ENCODE peak calls at places on chromosomes 13 and 19, in seven cellular contexts. V is Peyer's patch, P is astrocyte of the cerebellum, L is fibroblast of villous mesenchyme, D is AG09309, E is ovary, C is Panc1. O is an unnamed sample.

GRCh38 chr13:114140131-114140908 is 7.9 kb upstream of the RASA3 start:
- DNase-seq in V (peak), P (no peak), L (no peak), D (no peak), E (no peak), C (no peak), O (no peak)

GRCh38 chr13:25114220-25114619 is 18.3 kb downstream of the PABPC3 start:
- DNase-seq in V (peak), P (peak), L (peak), D (peak), E (no peak), C (peak), O (peak)

GRCh38 chr13:20414475-20415287 is 111.0 kb downstream of the CRYL1 start:
- DNase-seq in V (no peak), P (no peak), L (no peak), D (no peak), E (no peak), C (no peak), O (no peak)

GRCh38 chr13:72599148-72599743 is 128.2 kb downstream of the MZT1 start:
- DNase-seq in V (no peak), P (no peak), L (no peak), D (no peak), E (no peak), C (no peak), O (no peak)

GRCh38 chr13:72782717-72783116 is 784 bp downstream of the PIBF1 start:
- DNase-seq in V (no peak), P (no peak), L (peak), D (no peak), E (no peak), C (no peak), O (no peak)

GRCh38 chr13:27088619-27089018 is 83.0 kb downstream of the USP12 start:
- DNase-seq in V (no peak), P (no peak), L (no peak), D (no peak), E (no peak), C (no peak), O (no peak)

GRCh38 chr19:48714759-48715261 is 4.7 kb downstream of the MAMSTR start:
- DNase-seq in V (peak), P (no peak), L (no peak), D (no peak), E (no peak), C (no peak), O (no peak)

GRCh38 chr19:46490774-46491173 is 4.9 kb downstream of the PNMA8B start:
- DNase-seq in V (no peak), P (no peak), L (no peak), D (no peak), E (no peak), C (no peak), O (no peak)

GRCh38 chr19:49786432-49786831 is 19.6 kb downstream of the AP2A1 start:
- DNase-seq in V (no peak), P (no peak), L (peak), D (peak), E (no peak), C (no peak), O (no peak)

GRCh38 chr19:40147693-40148347 is 43.4 kb upstream of the MAP3K10 start:
- DNase-seq in V (no peak), P (peak), L (peak), D (peak), E (no peak), C (peak), O (peak)

GRCh38 chr19:37594064-37594981 is at the start of the genes ZNF540 and ZNF571:
- DNase-seq in V (peak), P (peak), L (peak), D (peak), E (peak), C (peak), O (peak)

GRCh38 chr19:52442179-52442578 is 11.2 kb upstream of the ZNF578 start:
- DNase-seq in V (no peak), P (no peak), L (no peak), D (no peak), E (no peak), C (no peak), O (no peak)

GRCh38 chr19:32945260-32945659 is 26.5 kb downstream of the CEP89 start:
- DNase-seq in V (no peak), P (no peak), L (no peak), D (no peak), E (no peak), C (no peak), O (no peak)

GRCh38 chr19:6963937-6964336 is 57.3 kb downstream of the MBD3L2B start:
- DNase-seq in V (no peak), P (no peak), L (no peak), D (no peak), E (no peak), C (no peak), O (no peak)

GRCh38 chr13:82758056-82758455 is 1124.2 kb downstream of the SLITRK1 start:
- DNase-seq in V (no peak), P (no peak), L (no peak), D (no peak), E (no peak), C (no peak), O (no peak)

GRCh38 chr19:40165362-40165937 is 25.8 kb upstream of the MAP3K10 start:
- DNase-seq in V (peak), P (no peak), L (peak), D (no peak), E (no peak), C (peak), O (no peak)

GRCh38 chr13:28138012-28138755 is at the start of gene PAN3:
- DNase-seq in V (peak), P (peak), L (peak), D (peak), E (peak), C (peak), O (peak)

GRCh38 chr19:10719466-10719961 is 1.6 kb downstream of the DNM2 start:
- DNase-seq in V (peak), P (no peak), L (no peak), D (no peak), E (no peak), C (no peak), O (no peak)

GRCh38 chr19:18562086-18562485 is 4.4 kb downstream of the KXD1 start:
- DNase-seq in V (no peak), P (no peak), L (peak), D (no peak), E (no peak), C (no peak), O (peak)

GRCh38 chr19:52584686-52585085 is 14.6 kb downstream of the ZNF701 start:
- DNase-seq in V (no peak), P (no peak), L (no peak), D (no peak), E (no peak), C (no peak), O (no peak)

GRCh38 chr19:5947435-5947834 is 30.5 kb downstream of the RANBP3 start:
- DNase-seq in V (no peak), P (no peak), L (peak), D (no peak), E (no peak), C (no peak), O (peak)

GRCh38 chr19:54469496-54469934 is 3.6 kb downstream of the CDC42EP5 start:
- DNase-seq in V (peak), P (no peak), L (no peak), D (no peak), E (no peak), C (no peak), O (no peak)

GRCh38 chr13:20118268-20119140 is 42.3 kb downstream of the GJA3 start:
- DNase-seq in V (peak), P (no peak), L (peak), D (no peak), E (peak), C (no peak), O (no peak)

GRCh38 chr13:110546933-110547332 is 14.6 kb downstream of the RAB20 start:
- DNase-seq in V (peak), P (peak), L (peak), D (peak), E (peak), C (no peak), O (peak)

GRCh38 chr13:100245099-100245498 is 156.2 kb downstream of the PCCA start:
- DNase-seq in V (no peak), P (no peak), L (no peak), D (no peak), E (no peak), C (no peak), O (no peak)

GRCh38 chr13:112575680-112576079 is 12.3 kb downstream of the TUBGCP3 start:
- DNase-seq in V (no peak), P (no peak), L (peak), D (no peak), E (no peak), C (no peak), O (no peak)

DNA sequence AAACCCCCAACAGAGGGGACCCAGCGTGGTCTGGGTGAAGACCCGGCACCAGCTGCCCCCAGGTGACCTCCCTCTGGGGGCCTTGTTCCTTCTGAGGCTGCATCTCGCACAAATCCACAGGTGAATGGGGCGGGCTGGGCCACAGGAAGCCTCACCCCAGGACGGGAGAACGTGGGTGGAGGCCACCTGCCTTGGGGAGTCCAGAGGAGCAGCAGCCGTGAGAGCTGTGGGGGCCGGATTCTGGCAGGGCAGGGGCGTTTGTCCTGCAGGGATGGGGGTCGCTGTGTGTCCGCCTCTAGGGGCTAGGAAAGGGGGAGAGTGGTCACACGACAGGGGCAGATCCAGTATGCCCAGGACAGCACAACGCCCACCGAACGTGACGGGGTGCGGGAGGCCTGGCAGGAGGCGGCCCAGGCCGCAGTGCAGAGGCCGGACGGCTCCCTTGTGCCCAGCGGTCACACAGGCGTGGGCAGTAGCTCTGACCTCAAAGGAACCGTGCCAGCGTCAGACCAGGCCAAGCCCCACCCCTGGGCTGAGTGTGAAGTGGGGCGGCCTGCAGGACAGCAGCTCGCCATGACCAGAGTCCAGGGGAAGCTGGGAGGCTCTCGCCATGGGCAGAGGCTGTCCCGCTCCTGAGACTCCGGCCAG is 6.6 kb downstream of the POLR2E start:
- DNase-seq in V (no peak), P (no peak), L (no peak), D (no peak), E (no peak), C (no peak), O (no peak)
- H3K4me3 ChIP-seq in V (no peak), P (no peak), L (no peak), D (no peak), E (no peak), C (no peak), O (no peak)

DNA sequence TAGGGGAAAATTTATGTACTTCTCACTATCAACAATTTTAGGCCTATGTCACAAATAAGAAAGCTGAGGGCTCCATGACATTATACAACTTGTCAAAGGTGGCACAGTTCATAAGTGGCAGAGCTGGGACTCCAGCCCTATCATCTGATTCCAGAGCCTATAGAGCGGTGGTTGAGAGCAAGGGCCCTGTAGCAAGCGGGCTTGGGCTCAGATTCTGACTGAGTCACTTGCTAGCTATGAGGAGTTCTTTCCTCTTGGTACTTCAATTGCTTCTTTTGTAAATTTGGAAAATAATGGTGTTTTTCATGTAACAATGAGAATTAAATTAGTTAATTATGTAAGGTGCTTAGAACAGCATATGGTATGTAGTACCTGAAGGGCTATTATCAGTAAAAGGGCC is 28.7 kb upstream of the FAM216B start:
- DNase-seq in V (no peak), P (no peak), L (no peak), D (no peak), E (no peak), C (no peak), O (no peak)
- H3K4me3 ChIP-seq in V (no peak), P (no peak), L (no peak), D (no peak), E (no peak), C (no peak), O (no peak)

DNA sequence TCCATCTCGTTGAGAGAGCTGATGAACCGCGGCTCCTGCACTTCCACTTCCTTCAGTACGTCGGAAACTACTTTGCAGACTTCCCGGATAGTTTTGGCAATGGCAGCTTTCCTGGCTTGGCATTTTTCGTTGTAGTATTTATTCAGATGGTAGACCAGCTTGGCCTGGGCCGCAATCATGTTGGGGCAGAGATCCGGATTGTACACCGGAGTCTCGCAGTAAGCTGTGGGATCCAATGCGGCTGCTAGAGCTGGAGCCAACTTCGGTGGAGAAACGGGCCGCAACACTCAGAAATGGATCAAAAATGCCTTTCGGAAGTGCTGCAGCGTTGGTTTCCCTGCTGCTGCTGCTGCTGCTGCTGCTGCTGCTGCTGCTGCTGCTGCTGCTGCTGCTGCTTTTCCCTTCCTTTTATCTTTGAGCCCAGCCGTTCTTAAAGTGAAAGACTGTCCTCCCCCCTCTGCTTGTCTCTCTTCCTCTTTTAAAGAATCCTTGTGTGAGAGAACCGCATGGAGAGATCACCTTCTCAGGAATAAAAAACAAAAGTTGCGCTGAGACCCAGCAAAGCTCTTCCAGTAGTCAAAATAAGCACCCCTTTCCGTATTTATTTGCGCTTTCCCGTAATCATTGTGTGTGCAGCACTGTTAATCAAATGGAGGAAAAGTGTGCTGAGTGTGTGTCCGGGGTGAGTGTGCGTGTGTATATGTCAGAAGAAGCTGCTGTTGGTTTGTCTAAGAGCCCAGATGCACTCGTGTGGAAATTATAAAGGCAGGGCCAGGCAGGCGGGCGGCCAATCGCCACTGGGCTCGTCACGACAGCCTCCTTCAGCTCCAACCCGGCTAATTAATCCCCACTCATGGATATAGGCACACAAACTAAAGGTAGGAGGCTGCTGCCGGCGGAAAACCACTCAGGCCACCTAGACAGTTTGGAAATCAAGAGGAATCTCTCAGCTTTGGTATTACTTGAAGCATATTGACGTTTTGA is at the start of gene MAB21L1:
- DNase-seq in V (no peak), P (peak), L (no peak), D (no peak), E (no peak), C (no peak), O (no peak)
- H3K4me3 ChIP-seq in V (peak), P (peak), L (peak), D (peak), E (peak), C (no peak), O (peak)

DNA sequence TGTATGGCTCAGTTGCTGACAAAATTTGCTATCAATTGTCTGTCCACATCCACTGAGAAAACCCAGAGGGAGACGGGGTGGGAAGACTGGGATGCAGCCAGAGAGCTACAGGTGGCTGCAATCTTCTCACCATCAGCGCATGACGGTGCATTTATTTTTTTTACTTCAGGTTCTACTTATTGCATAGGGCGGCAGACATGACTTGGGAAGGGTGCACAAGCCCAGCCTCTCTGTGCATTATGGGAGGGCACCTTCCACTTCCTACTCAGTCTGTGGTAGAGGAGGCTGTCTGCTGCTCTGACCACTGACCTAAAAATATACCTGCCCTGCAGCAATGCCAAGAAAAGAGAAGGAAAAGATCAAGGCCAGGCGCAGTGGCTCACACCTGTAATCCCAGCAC is 73.1 kb downstream of the ABCC4 start:
- DNase-seq in V (no peak), P (no peak), L (no peak), D (no peak), E (no peak), C (no peak), O (no peak)
- H3K4me3 ChIP-seq in V (no peak), P (no peak), L (no peak), D (no peak), E (no peak), C (no peak), O (no peak)

GRCh38 chr13:30907167-30907761 is 1.2 kb downstream of the MEDAG start:
- DNase-seq in V (no peak), P (no peak), L (peak), D (no peak), E (no peak), C (no peak), O (no peak)

GRCh38 chr13:30905932-30906383 is at the start of gene MEDAG:
- DNase-seq in V (no peak), P (peak), L (peak), D (no peak), E (peak), C (no peak), O (peak)

GRCh38 chr13:30908416-30908980 is 2.4 kb downstream of the MEDAG start:
- DNase-seq in V (no peak), P (no peak), L (peak), D (no peak), E (peak), C (no peak), O (peak)

GRCh38 chr13:30904043-30904442 is 2.0 kb upstream of the MEDAG start:
- DNase-seq in V (no peak), P (no peak), L (no peak), D (no peak), E (no peak), C (no peak), O (no peak)

DNA sequence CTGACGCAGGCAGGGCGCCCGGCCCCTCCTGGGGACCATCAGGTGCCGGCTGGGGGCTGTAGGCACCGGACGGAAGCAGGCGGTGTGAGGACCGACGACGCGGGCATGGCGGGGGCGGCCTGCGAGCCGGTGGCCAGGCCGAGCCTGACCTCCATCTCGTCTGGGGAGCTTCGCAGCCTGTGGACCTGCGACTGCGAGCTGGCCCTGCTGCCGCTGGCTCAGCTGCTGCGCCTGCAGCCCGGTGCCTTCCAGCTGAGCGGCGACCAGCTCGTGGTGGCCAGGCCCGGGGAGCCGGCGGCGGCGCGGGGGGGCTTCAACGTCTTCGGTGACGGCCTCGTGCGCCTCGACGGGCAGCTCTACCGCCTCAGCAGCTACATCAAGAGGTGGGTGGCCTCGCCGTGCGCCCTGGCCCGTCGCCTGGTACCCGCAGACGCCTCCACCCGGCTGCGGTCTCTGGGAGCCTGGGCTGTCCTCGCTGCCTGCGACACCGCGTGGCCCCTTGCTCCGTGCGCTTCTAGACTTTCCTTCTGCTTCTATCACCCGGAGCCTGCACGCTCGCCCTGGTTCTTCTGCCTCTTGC is 430 bp downstream of the MEDAG start:
- DNase-seq in V (no peak), P (no peak), L (no peak), D (no peak), E (peak), C (no peak), O (no peak)
- H3K4me3 ChIP-seq in V (peak), P (peak), L (peak), D (no peak), E (peak), C (peak), O (peak)

GRCh38 chr13:67229438-67230242 is 496 bp downstream of the PCDH9 start:
- DNase-seq in V (no peak), P (peak), L (peak), D (no peak), E (no peak), C (no peak), O (no peak)

GRCh38 chr13:67226686-67227085 is 3.5 kb downstream of the PCDH9 start:
- DNase-seq in V (no peak), P (no peak), L (no peak), D (no peak), E (no peak), C (no peak), O (no peak)

GRCh38 chr13:67227131-67227983 is 2.8 kb downstream of the PCDH9 start:
- DNase-seq in V (no peak), P (no peak), L (no peak), D (no peak), E (no peak), C (no peak), O (no peak)

GRCh38 chr13:67228909-67229308 is 1.2 kb downstream of the PCDH9 start:
- DNase-seq in V (no peak), P (no peak), L (peak), D (no peak), E (no peak), C (no peak), O (no peak)

DNA sequence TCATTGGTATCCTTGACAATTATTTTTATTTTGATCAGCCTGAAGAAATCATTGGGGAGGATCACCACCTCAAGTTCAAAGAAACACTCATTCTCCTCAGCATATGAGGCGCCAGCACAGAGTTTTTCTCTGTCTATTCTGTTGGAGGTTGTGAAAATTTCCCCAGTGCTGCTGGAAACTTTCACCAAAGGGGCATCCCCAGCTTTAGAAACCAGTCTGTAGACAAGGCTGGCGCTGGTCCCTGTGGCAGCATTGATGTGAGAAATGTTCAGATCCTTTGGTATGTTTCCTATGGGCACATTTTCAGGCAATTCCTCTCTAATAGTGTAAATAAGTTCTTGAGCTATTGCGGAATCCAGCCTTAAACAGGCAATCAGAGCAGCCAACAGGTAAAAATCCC is 2.1 kb downstream of the PCDH9 start:
- DNase-seq in V (no peak), P (no peak), L (no peak), D (no peak), E (no peak), C (no peak), O (no peak)
- H3K4me3 ChIP-seq in V (no peak), P (peak), L (no peak), D (no peak), E (no peak), C (no peak), O (peak)

O was measured in skeletal muscle cell.